ENCODE peak calls at places on chromosomes 11 and 22, in four cellular contexts. J, T, M and C are unnamed samples.

GRCh38 chr11:132445966-132446365 is 1075.6 kb downstream of the NTM start:
- DNase-seq in M (no peak), J (no peak), T (no peak), C (no peak)

GRCh38 chr11:77981346-77981947 is 13.0 kb downstream of the INTS4 start:
- DNase-seq in T (no peak), M (peak; percentile 28), J (no peak), C (no peak)

GRCh38 chr22:48021946-48022345 is 1259.5 kb downstream of the TBC1D22A start:
- DNase-seq in J (no peak), M (no peak), T (no peak), C (no peak)

GRCh38 chr11:63489879-63490278 is 1.1 kb downstream of the PLAAT5 start:
- DNase-seq in M (peak; percentile 80), J (peak; percentile 10), T (no peak), C (peak; percentile 12)

GRCh38 chr11:21811572-21811971 is 381.3 kb upstream of the ANO5 start:
- DNase-seq in J (no peak), M (no peak), T (no peak), C (no peak)

GRCh38 chr22:35524966-35525686 is 15.5 kb upstream of the RASD2 start:
- DNase-seq in T (no peak), J (no peak), M (peak; percentile 80), C (no peak)

GRCh38 chr22:19597399-19597735 is 73.2 kb upstream of the CLDN5 start:
- DNase-seq in M (no peak), T (no peak), J (no peak), C (no peak)

GRCh38 chr11:116797816-116798215 is 6.1 kb upstream of the APOA5 start:
- DNase-seq in T (no peak), J (no peak), M (no peak), C (no peak)

GRCh38 chr22:40463017-40463631 is 92.7 kb downstream of the SGSM3 start:
- DNase-seq in J (no peak), T (no peak), M (no peak), C (peak; percentile 74)

GRCh38 chr22:46895753-46896152 is 133.3 kb downstream of the TBC1D22A start:
- DNase-seq in J (no peak), T (no peak), M (no peak), C (no peak)

GRCh38 chr11:12403995-12404345 is 26.6 kb downstream of the PARVA start:
- DNase-seq in T (no peak), M (no peak), J (no peak), C (no peak)

GRCh38 chr11:61357233-61357893 is 4.3 kb downstream of the CYB561A3 start:
- DNase-seq in J (no peak), M (no peak), T (no peak), C (peak; percentile 88)

GRCh38 chr11:108497317-108498045 is 703 bp downstream of the POGLUT3 start:
- DNase-seq in T (peak; percentile 95), J (peak; percentile 99), M (peak; percentile 100), C (peak; percentile 83)

GRCh38 chr11:108500169-108500568 is 2.0 kb upstream of the POGLUT3 start:
- DNase-seq in M (no peak), J (no peak), T (no peak), C (no peak)

GRCh38 chr11:108500721-108501120 is 2.5 kb upstream of the POGLUT3 start:
- DNase-seq in T (no peak), J (no peak), M (no peak), C (no peak)

GRCh38 chr11:108498046-108498815 is at the start of gene POGLUT3:
- DNase-seq in J (peak; percentile 67), M (peak; percentile 54), T (no peak), C (peak; percentile 68)

DNA sequence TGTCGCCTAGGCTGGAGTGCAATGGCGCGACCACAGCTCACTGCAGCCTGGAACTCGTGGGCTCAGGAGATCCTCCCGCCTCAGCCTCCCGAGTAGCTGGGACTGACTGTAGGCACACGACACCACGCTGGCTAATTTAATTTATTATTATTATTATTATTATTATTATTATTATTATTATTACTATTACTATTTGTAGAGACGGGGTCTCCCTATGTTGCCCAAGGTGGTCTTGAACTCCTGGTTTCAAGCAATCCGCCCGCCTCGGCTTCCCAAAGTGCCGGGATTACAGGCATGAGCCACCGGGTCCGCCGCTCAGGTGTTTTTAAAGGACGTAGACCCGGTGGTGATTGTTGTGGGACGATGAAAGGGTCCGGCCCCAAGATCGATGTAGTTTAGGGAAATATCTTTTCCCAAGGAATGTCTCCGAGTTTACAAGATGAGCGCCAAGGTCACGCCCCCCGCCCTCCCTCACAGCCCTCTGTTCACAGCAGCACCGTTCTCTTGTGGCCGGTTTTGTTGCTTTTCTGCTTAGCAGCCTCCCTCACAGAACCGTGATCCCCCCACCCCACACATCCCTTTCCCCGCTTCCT is 728 bp upstream of the POGLUT3 start:
- DNase-seq in M (no peak), T (no peak), J (no peak), C (no peak)
- TF ChIP-seq CTCF in M (no peak), T (no peak), J (no peak), C (no peak)

DNA sequence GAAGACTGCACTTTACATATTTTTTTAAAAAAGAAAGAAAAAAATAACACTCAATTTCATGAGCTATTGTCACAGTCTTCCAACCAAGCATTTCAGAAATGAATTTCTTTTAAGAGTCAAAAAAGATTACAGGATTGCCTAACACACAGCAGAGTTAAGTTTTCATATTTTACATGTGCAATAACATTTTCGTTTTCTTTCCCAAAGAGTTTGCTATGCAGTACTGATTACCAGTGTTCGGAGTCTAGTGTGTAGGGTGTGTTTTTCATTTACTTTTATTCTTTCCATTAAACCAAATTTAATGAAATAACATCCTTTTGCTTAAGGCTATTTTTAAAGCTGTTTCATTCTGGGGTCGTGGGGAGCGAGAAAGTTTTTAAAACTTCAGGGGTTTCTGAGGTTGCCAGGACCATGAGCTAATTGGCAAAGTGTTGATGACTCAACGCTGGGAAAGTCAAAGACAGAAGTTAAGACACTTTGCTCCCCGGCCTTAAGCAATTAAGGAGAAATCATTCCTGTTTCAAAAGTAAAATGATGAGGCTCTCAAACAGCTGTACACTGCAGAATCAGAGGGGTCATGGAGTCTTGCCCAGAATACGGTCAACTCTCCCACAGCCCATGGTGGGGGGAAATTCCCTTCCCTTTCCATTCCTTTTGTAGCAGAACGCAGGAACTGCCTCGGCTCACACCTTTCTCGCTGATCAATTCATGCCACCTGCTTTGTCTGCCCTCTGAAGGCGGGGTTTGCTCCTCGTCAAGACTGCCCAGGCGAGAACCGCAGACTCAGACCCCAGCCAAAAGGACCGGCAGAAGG is 53.0 kb downstream of the MN1 start:
- DNase-seq in T (peak; percentile 16), J (no peak), M (peak; percentile 72), C (no peak)
- H3K4me3 ChIP-seq in T (no peak overlapping the region), J (no peak overlapping the region), M (no peak overlapping the region), C (no peak overlapping the region)

GRCh38 chr22:44807915-44808690 is 55.7 kb downstream of the ARHGAP8 start:
- DNase-seq in J (no peak), T (no peak), M (no peak), C (no peak)
- TF ChIP-seq CTCF in J (peak; percentile 25), T (peak; percentile 24), M (no peak), C (peak; percentile 10)

GRCh38 chr11:7903940-7904339 is 27.1 kb downstream of the OR10A6 start:
- DNase-seq in M (no peak), J (peak; percentile 44), T (no peak), C (no peak)
- H3K4me3 ChIP-seq in M (no peak overlapping the region), J (peak overlapping the region; percentile 52), T (no peak overlapping the region), C (no peak overlapping the region)

DNA sequence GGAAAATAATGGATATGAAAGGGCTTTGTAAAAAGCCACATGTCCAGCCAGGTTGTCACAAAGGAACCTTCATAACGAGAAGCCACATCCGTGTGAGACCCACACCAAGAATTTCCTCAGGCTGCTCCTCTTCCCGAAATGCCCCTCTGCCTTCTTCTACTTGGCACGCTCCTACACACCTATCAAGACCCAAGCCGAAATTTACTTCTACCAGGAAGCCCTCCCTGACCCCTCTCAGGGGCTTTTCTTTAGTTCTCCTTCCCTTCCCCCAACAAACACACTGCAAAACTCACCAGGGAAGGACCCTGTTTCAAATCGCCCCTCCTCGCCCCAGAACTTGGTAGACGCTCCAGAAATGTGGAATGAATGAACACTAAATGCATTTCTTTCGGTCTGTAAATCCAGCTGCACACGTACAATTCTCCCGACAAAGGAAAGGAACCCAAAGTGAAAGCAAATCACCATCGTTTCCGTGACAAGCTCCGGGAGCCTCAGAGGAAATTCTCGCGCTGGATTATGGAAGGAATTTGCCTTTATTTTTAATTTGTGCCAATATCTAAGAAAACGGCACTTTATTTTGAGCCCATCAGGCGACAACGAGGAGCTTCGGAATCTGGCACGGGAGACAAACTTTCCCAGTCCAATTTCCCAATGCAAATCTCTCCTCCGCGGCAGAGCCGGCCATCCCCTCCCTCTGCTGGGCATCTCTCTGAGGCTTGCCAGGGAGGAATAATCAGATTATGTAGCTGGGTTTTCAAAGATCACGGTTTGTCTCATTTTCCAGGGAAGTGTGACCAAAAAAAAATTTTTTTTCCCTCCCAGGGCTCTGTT is 13.2 kb upstream of the SHISAL1 start:
- DNase-seq in M (peak; percentile 64), T (peak; percentile 14), J (peak; percentile 28), C (no peak)
- TF ChIP-seq CTCF in M (peak; percentile 51), T (peak; percentile 63), J (peak; percentile 36), C (no peak)

DNA sequence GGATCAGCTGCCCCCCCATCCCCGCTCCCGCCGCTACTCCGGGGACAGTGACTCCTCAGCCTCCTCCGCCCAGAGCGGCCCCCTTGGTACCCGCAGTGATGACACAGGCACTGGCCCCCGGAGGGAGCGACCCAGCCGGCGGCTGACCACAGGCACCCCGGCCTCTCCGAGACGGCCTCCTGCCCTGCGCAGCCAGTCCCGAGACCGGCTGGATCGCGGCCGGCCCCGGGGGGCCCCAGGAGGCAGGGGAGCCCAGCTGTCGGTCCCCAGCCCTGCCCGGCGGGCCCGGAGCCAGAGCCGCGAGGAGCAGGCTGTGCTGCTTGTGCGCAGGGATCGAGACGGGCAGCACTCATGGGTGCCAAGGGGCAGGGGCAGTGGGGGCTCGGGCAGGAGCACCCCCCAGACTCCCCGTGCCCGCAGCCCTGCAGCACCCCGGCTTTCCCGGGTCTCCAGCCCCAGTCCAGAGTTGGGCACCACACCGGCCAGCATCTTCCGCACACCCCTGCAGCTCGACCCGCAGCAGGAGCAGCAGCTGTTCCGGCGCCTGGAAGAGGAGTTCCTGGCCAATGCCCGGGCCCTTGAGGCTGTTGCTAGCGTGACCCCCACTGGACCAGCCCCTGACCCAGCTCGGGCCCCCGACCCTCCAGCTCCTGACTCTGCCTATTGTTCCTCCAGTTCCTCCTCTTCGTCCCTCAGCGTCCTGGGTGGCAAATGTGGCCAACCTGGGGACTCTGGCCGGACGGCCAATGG is 3.9 kb downstream of the RASL10A start:
- DNase-seq in J (no peak), T (no peak), M (no peak), C (no peak)
- H3K4me3 ChIP-seq in J (no peak overlapping the region), T (no peak overlapping the region), M (no peak overlapping the region), C (no peak overlapping the region)